ENCODE peak calls at places on chromosomes 5 and 9, in eight cellular contexts. One of them, this sample, is unnamed.
A peak's percentile ranks its signal among the peaks of the same experiment; 100 is the strongest.

GRCh38 chr5:18466731-18467130 is 832.5 kb downstream of the TAF11L14 start:
- DNase-seq in brain microvascular endothelial cell: no peak
- DNase-seq in EL: no peak
- DNase-seq in effector memory CD8-positive, alpha-beta T cell: no peak
- DNase-seq in activated T-cell treated with anti-CD3 and anti-CD28 coated beads, Interleukin-2, amount 50 U/mL, for 1 hour: no peak
- DNase-seq in Right ventricle myocardium inferior: no peak
- DNase-seq in stimulated activated CD8-positive, alpha-beta memory T cell treated with anti-CD3 and anti-CD28 coated beads, Interleukin-7, amount 100 ng/mL, for 24 hours: no peak
- DNase-seq in Caco-2: no peak
- DNase-seq in this sample: no peak

GRCh38 chr5:81688215-81688614 is 62.7 kb downstream of the SSBP2 start:
- DNase-seq in effector memory CD8-positive, alpha-beta T cell: no peak
- DNase-seq in brain microvascular endothelial cell: no peak
- DNase-seq in Right ventricle myocardium inferior: no peak
- DNase-seq in activated T-cell treated with anti-CD3 and anti-CD28 coated beads, Interleukin-2, amount 50 U/mL, for 1 hour: no peak
- DNase-seq in EL: no peak
- DNase-seq in Caco-2: no peak
- DNase-seq in stimulated activated CD8-positive, alpha-beta memory T cell treated with anti-CD3 and anti-CD28 coated beads, Interleukin-7, amount 100 ng/mL, for 24 hours: no peak
- DNase-seq in this sample: no peak

GRCh38 chr5:177500685-177501522 is 3.5 kb upstream of the PDLIM7 start:
- DNase-seq in Right ventricle myocardium inferior: peak; percentile 96
- DNase-seq in EL: peak; percentile 82
- DNase-seq in stimulated activated CD8-positive, alpha-beta memory T cell treated with anti-CD3 and anti-CD28 coated beads, Interleukin-7, amount 100 ng/mL, for 24 hours: peak; percentile 86
- DNase-seq in Caco-2: peak; percentile 92
- DNase-seq in brain microvascular endothelial cell: peak; percentile 86
- DNase-seq in activated T-cell treated with anti-CD3 and anti-CD28 coated beads, Interleukin-2, amount 50 U/mL, for 1 hour: peak; percentile 88
- DNase-seq in effector memory CD8-positive, alpha-beta T cell: peak; percentile 82
- DNase-seq in this sample: peak; percentile 82

GRCh38 chr5:167642779-167643517 is 648.5 kb upstream of the WWC1 start:
- DNase-seq in Right ventricle myocardium inferior: no peak
- DNase-seq in brain microvascular endothelial cell: peak; percentile 98
- DNase-seq in stimulated activated CD8-positive, alpha-beta memory T cell treated with anti-CD3 and anti-CD28 coated beads, Interleukin-7, amount 100 ng/mL, for 24 hours: no peak
- DNase-seq in effector memory CD8-positive, alpha-beta T cell: no peak
- DNase-seq in EL: peak; percentile 97
- DNase-seq in Caco-2: no peak
- DNase-seq in activated T-cell treated with anti-CD3 and anti-CD28 coated beads, Interleukin-2, amount 50 U/mL, for 1 hour: no peak
- DNase-seq in this sample: peak; percentile 97

GRCh38 chr5:16578474-16578883 is 38.3 kb downstream of the RETREG1 start:
- DNase-seq in Right ventricle myocardium inferior: no peak
- DNase-seq in EL: no peak
- DNase-seq in brain microvascular endothelial cell: no peak
- DNase-seq in Caco-2: no peak
- DNase-seq in effector memory CD8-positive, alpha-beta T cell: no peak
- DNase-seq in activated T-cell treated with anti-CD3 and anti-CD28 coated beads, Interleukin-2, amount 50 U/mL, for 1 hour: no peak
- DNase-seq in stimulated activated CD8-positive, alpha-beta memory T cell treated with anti-CD3 and anti-CD28 coated beads, Interleukin-7, amount 100 ng/mL, for 24 hours: no peak
- DNase-seq in this sample: no peak

GRCh38 chr9:100756217-100756616 is 178.3 kb downstream of the CAVIN4 start:
- DNase-seq in activated T-cell treated with anti-CD3 and anti-CD28 coated beads, Interleukin-2, amount 50 U/mL, for 1 hour: no peak
- DNase-seq in effector memory CD8-positive, alpha-beta T cell: no peak
- DNase-seq in Caco-2: no peak
- DNase-seq in stimulated activated CD8-positive, alpha-beta memory T cell treated with anti-CD3 and anti-CD28 coated beads, Interleukin-7, amount 100 ng/mL, for 24 hours: no peak
- DNase-seq in brain microvascular endothelial cell: no peak
- DNase-seq in Right ventricle myocardium inferior: no peak
- DNase-seq in EL: no peak
- DNase-seq in this sample: no peak

GRCh38 chr9:4828776-4829175 is 36.0 kb downstream of the RCL1 start:
- DNase-seq in Caco-2: no peak
- DNase-seq in activated T-cell treated with anti-CD3 and anti-CD28 coated beads, Interleukin-2, amount 50 U/mL, for 1 hour: no peak
- DNase-seq in Right ventricle myocardium inferior: no peak
- DNase-seq in effector memory CD8-positive, alpha-beta T cell: no peak
- DNase-seq in brain microvascular endothelial cell: no peak
- DNase-seq in EL: peak; percentile 56
- DNase-seq in stimulated activated CD8-positive, alpha-beta memory T cell treated with anti-CD3 and anti-CD28 coated beads, Interleukin-7, amount 100 ng/mL, for 24 hours: no peak
- DNase-seq in this sample: peak; percentile 56

GRCh38 chr5:95761771-95762680 is 30.9 kb downstream of the RHOBTB3 start:
- DNase-seq in stimulated activated CD8-positive, alpha-beta memory T cell treated with anti-CD3 and anti-CD28 coated beads, Interleukin-7, amount 100 ng/mL, for 24 hours: no peak
- DNase-seq in Right ventricle myocardium inferior: no peak
- DNase-seq in EL: peak; percentile 87
- DNase-seq in effector memory CD8-positive, alpha-beta T cell: no peak
- DNase-seq in Caco-2: no peak
- DNase-seq in brain microvascular endothelial cell: peak; percentile 70
- DNase-seq in activated T-cell treated with anti-CD3 and anti-CD28 coated beads, Interleukin-2, amount 50 U/mL, for 1 hour: no peak
- DNase-seq in this sample: peak; percentile 75

GRCh38 chr9:115630126-115630840 is 512.3 kb upstream of the TNC start:
- DNase-seq in Caco-2: no peak
- DNase-seq in EL: no peak
- DNase-seq in brain microvascular endothelial cell: no peak
- DNase-seq in effector memory CD8-positive, alpha-beta T cell: no peak
- DNase-seq in Right ventricle myocardium inferior: no peak
- DNase-seq in stimulated activated CD8-positive, alpha-beta memory T cell treated with anti-CD3 and anti-CD28 coated beads, Interleukin-7, amount 100 ng/mL, for 24 hours: no peak
- DNase-seq in activated T-cell treated with anti-CD3 and anti-CD28 coated beads, Interleukin-2, amount 50 U/mL, for 1 hour: no peak
- DNase-seq in this sample: no peak

GRCh38 chr5:98827161-98827560 is 53.7 kb downstream of the RGMB start:
- DNase-seq in stimulated activated CD8-positive, alpha-beta memory T cell treated with anti-CD3 and anti-CD28 coated beads, Interleukin-7, amount 100 ng/mL, for 24 hours: no peak
- DNase-seq in Right ventricle myocardium inferior: no peak
- DNase-seq in EL: peak; percentile 58
- DNase-seq in effector memory CD8-positive, alpha-beta T cell: no peak
- DNase-seq in Caco-2: peak; percentile 56
- DNase-seq in brain microvascular endothelial cell: peak; percentile 27
- DNase-seq in activated T-cell treated with anti-CD3 and anti-CD28 coated beads, Interleukin-2, amount 50 U/mL, for 1 hour: no peak
- DNase-seq in this sample: peak; percentile 61

GRCh38 chr5:66843065-66843464 is 246.9 kb downstream of the MAST4 start:
- DNase-seq in brain microvascular endothelial cell: no peak
- DNase-seq in effector memory CD8-positive, alpha-beta T cell: no peak
- DNase-seq in activated T-cell treated with anti-CD3 and anti-CD28 coated beads, Interleukin-2, amount 50 U/mL, for 1 hour: no peak
- DNase-seq in EL: no peak
- DNase-seq in Caco-2: no peak
- DNase-seq in Right ventricle myocardium inferior: no peak
- DNase-seq in stimulated activated CD8-positive, alpha-beta memory T cell treated with anti-CD3 and anti-CD28 coated beads, Interleukin-7, amount 100 ng/mL, for 24 hours: no peak
- DNase-seq in this sample: no peak

GRCh38 chr5:17219006-17219422 is 1.6 kb downstream of the BASP1 start:
- DNase-seq in activated T-cell treated with anti-CD3 and anti-CD28 coated beads, Interleukin-2, amount 50 U/mL, for 1 hour: no peak
- DNase-seq in effector memory CD8-positive, alpha-beta T cell: no peak
- DNase-seq in stimulated activated CD8-positive, alpha-beta memory T cell treated with anti-CD3 and anti-CD28 coated beads, Interleukin-7, amount 100 ng/mL, for 24 hours: no peak
- DNase-seq in Caco-2: no peak
- DNase-seq in EL: peak; percentile 53
- DNase-seq in Right ventricle myocardium inferior: no peak
- DNase-seq in brain microvascular endothelial cell: no peak
- DNase-seq in this sample: peak; percentile 50

GRCh38 chr5:56269216-56269927 is 36.2 kb upstream of the ANKRD55 start:
- DNase-seq in stimulated activated CD8-positive, alpha-beta memory T cell treated with anti-CD3 and anti-CD28 coated beads, Interleukin-7, amount 100 ng/mL, for 24 hours: no peak
- DNase-seq in brain microvascular endothelial cell: peak; percentile 56
- DNase-seq in effector memory CD8-positive, alpha-beta T cell: no peak
- DNase-seq in EL: peak; percentile 65
- DNase-seq in Right ventricle myocardium inferior: no peak
- DNase-seq in Caco-2: peak; percentile 58
- DNase-seq in activated T-cell treated with anti-CD3 and anti-CD28 coated beads, Interleukin-2, amount 50 U/mL, for 1 hour: no peak
- DNase-seq in this sample: peak; percentile 61

GRCh38 chr9:116791314-116791713 is 104.2 kb downstream of the TRIM32 start:
- DNase-seq in brain microvascular endothelial cell: no peak
- DNase-seq in EL: no peak
- DNase-seq in Caco-2: no peak
- DNase-seq in stimulated activated CD8-positive, alpha-beta memory T cell treated with anti-CD3 and anti-CD28 coated beads, Interleukin-7, amount 100 ng/mL, for 24 hours: no peak
- DNase-seq in activated T-cell treated with anti-CD3 and anti-CD28 coated beads, Interleukin-2, amount 50 U/mL, for 1 hour: no peak
- DNase-seq in effector memory CD8-positive, alpha-beta T cell: no peak
- DNase-seq in Right ventricle myocardium inferior: no peak
- DNase-seq in this sample: no peak

GRCh38 chr5:65163698-65164097 is 318.0 kb downstream of the ADAMTS6 start:
- DNase-seq in stimulated activated CD8-positive, alpha-beta memory T cell treated with anti-CD3 and anti-CD28 coated beads, Interleukin-7, amount 100 ng/mL, for 24 hours: no peak
- DNase-seq in activated T-cell treated with anti-CD3 and anti-CD28 coated beads, Interleukin-2, amount 50 U/mL, for 1 hour: no peak
- DNase-seq in EL: peak; percentile 84
- DNase-seq in brain microvascular endothelial cell: peak; percentile 83
- DNase-seq in Caco-2: no peak
- DNase-seq in Right ventricle myocardium inferior: no peak
- DNase-seq in effector memory CD8-positive, alpha-beta T cell: no peak
- DNase-seq in this sample: peak; percentile 61

GRCh38 chr5:40383719-40384651 is 295.7 kb upstream of the PTGER4 start:
- DNase-seq in activated T-cell treated with anti-CD3 and anti-CD28 coated beads, Interleukin-2, amount 50 U/mL, for 1 hour: no peak
- DNase-seq in EL: peak; percentile 83
- DNase-seq in effector memory CD8-positive, alpha-beta T cell: no peak
- DNase-seq in brain microvascular endothelial cell: peak; percentile 82
- DNase-seq in Caco-2: no peak
- DNase-seq in Right ventricle myocardium inferior: no peak
- DNase-seq in stimulated activated CD8-positive, alpha-beta memory T cell treated with anti-CD3 and anti-CD28 coated beads, Interleukin-7, amount 100 ng/mL, for 24 hours: no peak
- DNase-seq in this sample: no peak

GRCh38 chr9:114769664-114770063 is 36.2 kb downstream of the TNFSF15 start:
- DNase-seq in effector memory CD8-positive, alpha-beta T cell: no peak
- DNase-seq in stimulated activated CD8-positive, alpha-beta memory T cell treated with anti-CD3 and anti-CD28 coated beads, Interleukin-7, amount 100 ng/mL, for 24 hours: no peak
- DNase-seq in activated T-cell treated with anti-CD3 and anti-CD28 coated beads, Interleukin-2, amount 50 U/mL, for 1 hour: no peak
- DNase-seq in Caco-2: no peak
- DNase-seq in Right ventricle myocardium inferior: no peak
- DNase-seq in EL: no peak
- DNase-seq in brain microvascular endothelial cell: no peak
- DNase-seq in this sample: peak; percentile 42

GRCh38 chr9:3880851-3881250 is 355.1 kb upstream of the RFX3 start:
- DNase-seq in activated T-cell treated with anti-CD3 and anti-CD28 coated beads, Interleukin-2, amount 50 U/mL, for 1 hour: no peak
- DNase-seq in EL: peak; percentile 88
- DNase-seq in Right ventricle myocardium inferior: no peak
- DNase-seq in brain microvascular endothelial cell: peak; percentile 94
- DNase-seq in Caco-2: no peak
- DNase-seq in stimulated activated CD8-positive, alpha-beta memory T cell treated with anti-CD3 and anti-CD28 coated beads, Interleukin-7, amount 100 ng/mL, for 24 hours: no peak
- DNase-seq in effector memory CD8-positive, alpha-beta T cell: no peak
- DNase-seq in this sample: peak; percentile 96

GRCh38 chr9:89632136-89633135 is 27.6 kb downstream of the GADD45G start:
- DNase-seq in effector memory CD8-positive, alpha-beta T cell: no peak
- DNase-seq in EL: no peak
- DNase-seq in stimulated activated CD8-positive, alpha-beta memory T cell treated with anti-CD3 and anti-CD28 coated beads, Interleukin-7, amount 100 ng/mL, for 24 hours: no peak
- DNase-seq in Right ventricle myocardium inferior: no peak
- DNase-seq in Caco-2: peak; percentile 44
- DNase-seq in brain microvascular endothelial cell: no peak
- DNase-seq in activated T-cell treated with anti-CD3 and anti-CD28 coated beads, Interleukin-2, amount 50 U/mL, for 1 hour: no peak
- DNase-seq in this sample: no peak

GRCh38 chr9:27278374-27278773 is 18.6 kb downstream of the EQTN start:
- DNase-seq in stimulated activated CD8-positive, alpha-beta memory T cell treated with anti-CD3 and anti-CD28 coated beads, Interleukin-7, amount 100 ng/mL, for 24 hours: no peak
- DNase-seq in EL: no peak
- DNase-seq in brain microvascular endothelial cell: no peak
- DNase-seq in effector memory CD8-positive, alpha-beta T cell: no peak
- DNase-seq in Right ventricle myocardium inferior: no peak
- DNase-seq in activated T-cell treated with anti-CD3 and anti-CD28 coated beads, Interleukin-2, amount 50 U/mL, for 1 hour: no peak
- DNase-seq in Caco-2: no peak
- DNase-seq in this sample: no peak

GRCh38 chr9:28899267-28899666 is 1326.0 kb upstream of the C9orf72 start:
- DNase-seq in stimulated activated CD8-positive, alpha-beta memory T cell treated with anti-CD3 and anti-CD28 coated beads, Interleukin-7, amount 100 ng/mL, for 24 hours: no peak
- DNase-seq in Right ventricle myocardium inferior: no peak
- DNase-seq in Caco-2: no peak
- DNase-seq in EL: no peak
- DNase-seq in effector memory CD8-positive, alpha-beta T cell: no peak
- DNase-seq in brain microvascular endothelial cell: no peak
- DNase-seq in activated T-cell treated with anti-CD3 and anti-CD28 coated beads, Interleukin-2, amount 50 U/mL, for 1 hour: no peak
- DNase-seq in this sample: no peak

GRCh38 chr9:503881-504852 is 289.5 kb downstream of the DOCK8 start:
- DNase-seq in Caco-2: peak; percentile 92
- DNase-seq in brain microvascular endothelial cell: peak; percentile 2
- DNase-seq in Right ventricle myocardium inferior: peak; percentile 89
- DNase-seq in EL: peak; percentile 44
- DNase-seq in stimulated activated CD8-positive, alpha-beta memory T cell treated with anti-CD3 and anti-CD28 coated beads, Interleukin-7, amount 100 ng/mL, for 24 hours: peak; percentile 46
- DNase-seq in activated T-cell treated with anti-CD3 and anti-CD28 coated beads, Interleukin-2, amount 50 U/mL, for 1 hour: peak; percentile 84
- DNase-seq in effector memory CD8-positive, alpha-beta T cell: peak; percentile 58
- DNase-seq in this sample: peak; percentile 45

GRCh38 chr5:153461341-153461740 is 29.1 kb upstream of the GRIA1 start:
- DNase-seq in EL: no peak
- DNase-seq in effector memory CD8-positive, alpha-beta T cell: no peak
- DNase-seq in activated T-cell treated with anti-CD3 and anti-CD28 coated beads, Interleukin-2, amount 50 U/mL, for 1 hour: no peak
- DNase-seq in Right ventricle myocardium inferior: no peak
- DNase-seq in brain microvascular endothelial cell: no peak
- DNase-seq in Caco-2: no peak
- DNase-seq in stimulated activated CD8-positive, alpha-beta memory T cell treated with anti-CD3 and anti-CD28 coated beads, Interleukin-7, amount 100 ng/mL, for 24 hours: no peak
- DNase-seq in this sample: no peak

GRCh38 chr9:71079451-71079850 is 42.0 kb downstream of the TRPM3 start:
- DNase-seq in Right ventricle myocardium inferior: no peak
- DNase-seq in stimulated activated CD8-positive, alpha-beta memory T cell treated with anti-CD3 and anti-CD28 coated beads, Interleukin-7, amount 100 ng/mL, for 24 hours: no peak
- DNase-seq in activated T-cell treated with anti-CD3 and anti-CD28 coated beads, Interleukin-2, amount 50 U/mL, for 1 hour: no peak
- DNase-seq in EL: peak; percentile 58
- DNase-seq in effector memory CD8-positive, alpha-beta T cell: no peak
- DNase-seq in brain microvascular endothelial cell: no peak
- DNase-seq in Caco-2: no peak
- DNase-seq in this sample: peak; percentile 1

GRCh38 chr5:402615-403359 is 40.2 kb upstream of the EXOC3 start:
- DNase-seq in Right ventricle myocardium inferior: peak; percentile 55
- DNase-seq in EL: no peak
- DNase-seq in Caco-2: no peak
- DNase-seq in brain microvascular endothelial cell: no peak
- DNase-seq in activated T-cell treated with anti-CD3 and anti-CD28 coated beads, Interleukin-2, amount 50 U/mL, for 1 hour: no peak
- DNase-seq in stimulated activated CD8-positive, alpha-beta memory T cell treated with anti-CD3 and anti-CD28 coated beads, Interleukin-7, amount 100 ng/mL, for 24 hours: no peak
- DNase-seq in effector memory CD8-positive, alpha-beta T cell: no peak
- DNase-seq in this sample: no peak

GRCh38 chr9:137041134-137041533 is 4.8 kb downstream of the NPDC1 start:
- DNase-seq in EL: no peak
- DNase-seq in brain microvascular endothelial cell: no peak
- DNase-seq in effector memory CD8-positive, alpha-beta T cell: no peak
- DNase-seq in Right ventricle myocardium inferior: no peak
- DNase-seq in stimulated activated CD8-positive, alpha-beta memory T cell treated with anti-CD3 and anti-CD28 coated beads, Interleukin-7, amount 100 ng/mL, for 24 hours: no peak
- DNase-seq in Caco-2: no peak
- DNase-seq in activated T-cell treated with anti-CD3 and anti-CD28 coated beads, Interleukin-2, amount 50 U/mL, for 1 hour: no peak
- DNase-seq in this sample: no peak

GRCh38 chr9:114694719-114695269 is 12.8 kb upstream of the TEX48 start:
- DNase-seq in stimulated activated CD8-positive, alpha-beta memory T cell treated with anti-CD3 and anti-CD28 coated beads, Interleukin-7, amount 100 ng/mL, for 24 hours: no peak
- DNase-seq in brain microvascular endothelial cell: no peak
- DNase-seq in effector memory CD8-positive, alpha-beta T cell: no peak
- DNase-seq in Caco-2: no peak
- DNase-seq in EL: peak; percentile 26
- DNase-seq in activated T-cell treated with anti-CD3 and anti-CD28 coated beads, Interleukin-2, amount 50 U/mL, for 1 hour: no peak
- DNase-seq in Right ventricle myocardium inferior: no peak
- DNase-seq in this sample: no peak

GRCh38 chr9:121207371-121207940 is 5.8 kb upstream of the RAB14 start:
- DNase-seq in EL: no peak
- DNase-seq in stimulated activated CD8-positive, alpha-beta memory T cell treated with anti-CD3 and anti-CD28 coated beads, Interleukin-7, amount 100 ng/mL, for 24 hours: no peak
- DNase-seq in effector memory CD8-positive, alpha-beta T cell: no peak
- DNase-seq in Caco-2: no peak
- DNase-seq in Right ventricle myocardium inferior: no peak
- DNase-seq in brain microvascular endothelial cell: no peak
- DNase-seq in activated T-cell treated with anti-CD3 and anti-CD28 coated beads, Interleukin-2, amount 50 U/mL, for 1 hour: no peak
- DNase-seq in this sample: no peak

GRCh38 chr5:140344683-140345423 is 1.6 kb downstream of the HBEGF start:
- DNase-seq in brain microvascular endothelial cell: no peak
- DNase-seq in stimulated activated CD8-positive, alpha-beta memory T cell treated with anti-CD3 and anti-CD28 coated beads, Interleukin-7, amount 100 ng/mL, for 24 hours: no peak
- DNase-seq in EL: peak; percentile 73
- DNase-seq in activated T-cell treated with anti-CD3 and anti-CD28 coated beads, Interleukin-2, amount 50 U/mL, for 1 hour: no peak
- DNase-seq in Right ventricle myocardium inferior: no peak
- DNase-seq in Caco-2: peak; percentile 53
- DNase-seq in effector memory CD8-positive, alpha-beta T cell: no peak
- DNase-seq in this sample: peak; percentile 42

GRCh38 chr5:93385665-93386064 is 195.4 kb downstream of the NR2F1-AS1 start:
- DNase-seq in EL: no peak
- DNase-seq in brain microvascular endothelial cell: no peak
- DNase-seq in Right ventricle myocardium inferior: no peak
- DNase-seq in effector memory CD8-positive, alpha-beta T cell: no peak
- DNase-seq in Caco-2: no peak
- DNase-seq in stimulated activated CD8-positive, alpha-beta memory T cell treated with anti-CD3 and anti-CD28 coated beads, Interleukin-7, amount 100 ng/mL, for 24 hours: no peak
- DNase-seq in activated T-cell treated with anti-CD3 and anti-CD28 coated beads, Interleukin-2, amount 50 U/mL, for 1 hour: no peak
- DNase-seq in this sample: peak; percentile 62

GRCh38 chr5:25850581-25850980 is 1187.8 kb downstream of the CDH9 start:
- DNase-seq in activated T-cell treated with anti-CD3 and anti-CD28 coated beads, Interleukin-2, amount 50 U/mL, for 1 hour: no peak
- DNase-seq in Caco-2: peak; percentile 2
- DNase-seq in effector memory CD8-positive, alpha-beta T cell: no peak
- DNase-seq in brain microvascular endothelial cell: no peak
- DNase-seq in stimulated activated CD8-positive, alpha-beta memory T cell treated with anti-CD3 and anti-CD28 coated beads, Interleukin-7, amount 100 ng/mL, for 24 hours: no peak
- DNase-seq in Right ventricle myocardium inferior: no peak
- DNase-seq in EL: no peak
- DNase-seq in this sample: no peak

GRCh38 chr9:108671794-108672193 is 184.0 kb downstream of the ACTL7B start:
- DNase-seq in effector memory CD8-positive, alpha-beta T cell: no peak
- DNase-seq in activated T-cell treated with anti-CD3 and anti-CD28 coated beads, Interleukin-2, amount 50 U/mL, for 1 hour: no peak
- DNase-seq in EL: peak; percentile 97
- DNase-seq in stimulated activated CD8-positive, alpha-beta memory T cell treated with anti-CD3 and anti-CD28 coated beads, Interleukin-7, amount 100 ng/mL, for 24 hours: no peak
- DNase-seq in Caco-2: no peak
- DNase-seq in Right ventricle myocardium inferior: no peak
- DNase-seq in brain microvascular endothelial cell: no peak
- DNase-seq in this sample: no peak

GRCh38 chr5:111754190-111754589 is 2.8 kb downstream of the NREP start:
- DNase-seq in Right ventricle myocardium inferior: no peak
- DNase-seq in brain microvascular endothelial cell: no peak
- DNase-seq in stimulated activated CD8-positive, alpha-beta memory T cell treated with anti-CD3 and anti-CD28 coated beads, Interleukin-7, amount 100 ng/mL, for 24 hours: no peak
- DNase-seq in EL: no peak
- DNase-seq in effector memory CD8-positive, alpha-beta T cell: no peak
- DNase-seq in activated T-cell treated with anti-CD3 and anti-CD28 coated beads, Interleukin-2, amount 50 U/mL, for 1 hour: no peak
- DNase-seq in Caco-2: no peak
- DNase-seq in this sample: no peak

GRCh38 chr5:149526855-149527590 is 24.2 kb downstream of the CSNK1A1 start:
- DNase-seq in EL: no peak
- DNase-seq in activated T-cell treated with anti-CD3 and anti-CD28 coated beads, Interleukin-2, amount 50 U/mL, for 1 hour: no peak
- DNase-seq in Caco-2: peak; percentile 9
- DNase-seq in stimulated activated CD8-positive, alpha-beta memory T cell treated with anti-CD3 and anti-CD28 coated beads, Interleukin-7, amount 100 ng/mL, for 24 hours: no peak
- DNase-seq in Right ventricle myocardium inferior: peak; percentile 34
- DNase-seq in brain microvascular endothelial cell: no peak
- DNase-seq in effector memory CD8-positive, alpha-beta T cell: no peak
- DNase-seq in this sample: no peak

This sample was measured in astrocyte of the spinal cord.